ENCODE peak calls at places on chromosomes 16 and 17, in ten cellular contexts. U is H9; E is NCI-H2107; I is NCI-H1092; Z is activated naive CD8-positive, alpha-beta T cell treated with anti-CD3 and anti-CD28 coated beads, Interleukin-2, amount 50 U/mL, for 24 hours; J is DMS153; S is erythroblast; R is chondrocyte; H is left ventricle myocardium inferior; F is stimulated activated CD8-positive, alpha-beta memory T cell treated with anti-CD3 and anti-CD28 coated beads, Interleukin-7, amount 100 ng/mL, for 1 hour. M is an unnamed sample.

GRCh38 chr17:4235372-4236279 is 28.2 kb downstream of the ANKFY1 start:
- DNase-seq in R (no peak), E (no peak), Z (no peak), J (no peak), I (no peak), F (no peak), S (no peak), H (no peak), U (no peak), M (no peak)

GRCh38 chr16:8622315-8622656 is 788 bp downstream of the METTL22 start:
- DNase-seq in U (no peak), I (no peak), Z (no peak), H (no peak), E (no peak), R (no peak), F (no peak), S (no peak), J (no peak), M (no peak)

GRCh38 chr16:34078697-34079096 is 619.3 kb downstream of the TP53TG3F start:
- DNase-seq in R (no peak), F (no peak), Z (no peak), U (no peak), I (no peak), H (no peak), E (no peak), S (no peak), J (no peak), M (no peak)

GRCh38 chr16:89453662-89454321 is 36.6 kb downstream of the ANKRD11 start:
- DNase-seq in I (no peak), Z (no peak), U (no peak), F (no peak), J (no peak), E (no peak), S (peak; percentile 57), R (no peak), H (peak; percentile 35), M (peak; percentile 34)

GRCh38 chr16:838741-839140 is 38.2 kb upstream of the GNG13 start:
- DNase-seq in Z (no peak), E (no peak), S (no peak), H (no peak), I (no peak), J (no peak), F (no peak), R (no peak), U (no peak), M (no peak)

GRCh38 chr17:4533522-4534502 is 21.4 kb downstream of the MYBBP1A start:
- DNase-seq in S (no peak), F (no peak), U (no peak), H (peak; percentile 42), J (no peak), R (no peak), E (no peak), Z (no peak), I (no peak), M (peak; percentile 52)

GRCh38 chr16:89193021-89193575 is 7.2 kb downstream of the SLC22A31 start:
- DNase-seq in F (no peak), U (peak; percentile 96), J (peak; percentile 26), H (peak; percentile 29), S (no peak), E (no peak), I (no peak), Z (peak; percentile 60), R (peak; percentile 91), M (peak; percentile 88)

GRCh38 chr17:28471531-28472342 is 1.7 kb upstream of the SLC13A2 start:
- DNase-seq in F (no peak), I (no peak), S (no peak), U (no peak), J (no peak), H (no peak), Z (no peak), E (no peak), R (peak; percentile 63), M (peak; percentile 41)

GRCh38 chr17:74892013-74892841 is 1.2 kb downstream of the FADS6 start:
- DNase-seq in R (no peak), E (no peak), F (no peak), U (no peak), H (no peak), J (no peak), I (no peak), S (no peak), Z (no peak), M (no peak)

GRCh38 chr16:65178151-65178550 is 56.3 kb upstream of the CDH11 start:
- DNase-seq in U (no peak), H (no peak), R (no peak), I (no peak), E (no peak), S (no peak), F (no peak), Z (no peak), J (no peak), M (no peak)

GRCh38 chr17:72609501-72609900 is 483.0 kb downstream of the SLC39A11 start:
- DNase-seq in Z (no peak), R (no peak), S (no peak), J (no peak), I (no peak), F (no peak), U (no peak), H (no peak), E (no peak), M (no peak)

GRCh38 chr16:22177968-22178934 is 15.9 kb downstream of the SDR42E2 start:
- DNase-seq in E (no peak), R (no peak), J (no peak), U (no peak), Z (no peak), H (no peak), S (no peak), F (no peak), I (no peak), M (no peak)

GRCh38 chr17:66357037-66357436 is 54.6 kb downstream of the PRKCA start:
- DNase-seq in J (no peak), R (no peak), I (no peak), F (no peak), H (no peak), U (no peak), E (no peak), S (no peak), Z (no peak), M (no peak)

GRCh38 chr17:57939797-57940196 is 15.4 kb downstream of the CUEDC1 start:
- DNase-seq in Z (peak; percentile 31), H (peak; percentile 59), F (no peak), S (peak; percentile 34), J (peak; percentile 93), R (no peak), E (peak; percentile 84), U (no peak), I (peak; percentile 58), M (no peak)

GRCh38 chr17:57085448-57086068 is 512 bp downstream of the AKAP1 start:
- DNase-seq in U (peak; percentile 71), J (no peak), Z (peak; percentile 63), H (peak; percentile 65), I (peak; percentile 36), S (peak; percentile 74), E (no peak), F (peak; percentile 22), R (no peak), M (peak; percentile 71)

M was measured in ELF-1.